ENCODE peak calls at places on chromosome 12, in nine cellular contexts. One of them, this sample, is unnamed.

GRCh38 chr12:107560194-107560905 is 125.2 kb upstream of the PWP1 start:
- DNase-seq in adrenal gland: no peak
- DNase-seq in GM12865: no peak
- DNase-seq in upper lobe of right lung: no peak
- DNase-seq in left ventricle myocardium inferior: no peak
- DNase-seq in lower lobe of right lung: no peak
- DNase-seq in AG04449: no peak
- DNase-seq in foreskin fibroblast: no peak
- DNase-seq in GM23248: no peak
- DNase-seq in this sample: no peak

GRCh38 chr12:93982847-93983315 is 165.5 kb upstream of the PLXNC1 start:
- DNase-seq in upper lobe of right lung: no peak
- DNase-seq in adrenal gland: no peak
- DNase-seq in left ventricle myocardium inferior: no peak
- DNase-seq in foreskin fibroblast: peak
- DNase-seq in AG04449: peak
- DNase-seq in lower lobe of right lung: no peak
- DNase-seq in GM12865: no peak
- DNase-seq in GM23248: peak
- DNase-seq in this sample: peak

GRCh38 chr12:94586589-94587259 is 63.6 kb downstream of the TMCC3 start:
- DNase-seq in upper lobe of right lung: no peak
- DNase-seq in AG04449: no peak
- DNase-seq in GM23248: peak
- DNase-seq in lower lobe of right lung: no peak
- DNase-seq in GM12865: no peak
- DNase-seq in left ventricle myocardium inferior: no peak
- DNase-seq in foreskin fibroblast: no peak
- DNase-seq in adrenal gland: no peak
- DNase-seq in this sample: no peak

GRCh38 chr12:102629262-102629888 is 149.0 kb upstream of the IGF1 start:
- DNase-seq in lower lobe of right lung: no peak
- DNase-seq in adrenal gland: no peak
- DNase-seq in left ventricle myocardium inferior: no peak
- DNase-seq in GM23248: peak
- DNase-seq in AG04449: no peak
- DNase-seq in foreskin fibroblast: peak
- DNase-seq in upper lobe of right lung: no peak
- DNase-seq in GM12865: no peak
- DNase-seq in this sample: no peak

GRCh38 chr12:32989705-32990104 is 93.1 kb upstream of the PKP2 start:
- DNase-seq in adrenal gland: no peak
- DNase-seq in GM12865: no peak
- DNase-seq in GM23248: no peak
- DNase-seq in lower lobe of right lung: no peak
- DNase-seq in upper lobe of right lung: no peak
- DNase-seq in AG04449: no peak
- DNase-seq in foreskin fibroblast: no peak
- DNase-seq in left ventricle myocardium inferior: no peak
- DNase-seq in this sample: peak

GRCh38 chr12:88579572-88579940 is 715 bp downstream of the KITLG start:
- DNase-seq in adrenal gland: no peak
- DNase-seq in upper lobe of right lung: peak
- DNase-seq in left ventricle myocardium inferior: peak
- DNase-seq in foreskin fibroblast: peak
- DNase-seq in GM12865: peak
- DNase-seq in GM23248: peak
- DNase-seq in AG04449: no peak
- DNase-seq in lower lobe of right lung: peak
- DNase-seq in this sample: no peak

GRCh38 chr12:124391340-124392261 is 96.7 kb downstream of the RFLNA start:
- DNase-seq in lower lobe of right lung: peak
- DNase-seq in GM12865: peak
- DNase-seq in foreskin fibroblast: no peak
- DNase-seq in adrenal gland: peak
- DNase-seq in GM23248: peak
- DNase-seq in left ventricle myocardium inferior: peak
- DNase-seq in upper lobe of right lung: peak
- DNase-seq in AG04449: no peak
- DNase-seq in this sample: peak

GRCh38 chr12:89351489-89352241 is 636 bp downstream of the DUSP6 start:
- DNase-seq in GM12865: peak
- DNase-seq in left ventricle myocardium inferior: peak
- DNase-seq in lower lobe of right lung: peak
- DNase-seq in adrenal gland: peak
- DNase-seq in upper lobe of right lung: peak
- DNase-seq in foreskin fibroblast: no peak
- DNase-seq in AG04449: no peak
- DNase-seq in GM23248: peak
- DNase-seq in this sample: no peak

GRCh38 chr12:115998119-115998633 is 279.3 kb downstream of the MED13L start:
- DNase-seq in GM23248: peak
- DNase-seq in lower lobe of right lung: no peak
- DNase-seq in foreskin fibroblast: peak
- DNase-seq in upper lobe of right lung: no peak
- DNase-seq in GM12865: peak
- DNase-seq in adrenal gland: no peak
- DNase-seq in left ventricle myocardium inferior: no peak
- DNase-seq in AG04449: peak
- DNase-seq in this sample: peak

GRCh38 chr12:109358154-109358869 is 10.6 kb downstream of the MYO1H start:
- DNase-seq in adrenal gland: no peak
- DNase-seq in left ventricle myocardium inferior: no peak
- DNase-seq in GM23248: peak
- DNase-seq in AG04449: no peak
- DNase-seq in upper lobe of right lung: no peak
- DNase-seq in foreskin fibroblast: no peak
- DNase-seq in GM12865: peak
- DNase-seq in lower lobe of right lung: no peak
- DNase-seq in this sample: no peak

GRCh38 chr12:101455685-101456084 is 19.5 kb upstream of the SPIC start:
- DNase-seq in left ventricle myocardium inferior: no peak
- DNase-seq in GM12865: no peak
- DNase-seq in adrenal gland: no peak
- DNase-seq in GM23248: no peak
- DNase-seq in upper lobe of right lung: no peak
- DNase-seq in lower lobe of right lung: no peak
- DNase-seq in AG04449: no peak
- DNase-seq in foreskin fibroblast: no peak
- DNase-seq in this sample: no peak

GRCh38 chr12:25752910-25753309 is 199.8 kb upstream of the LMNTD1 start:
- DNase-seq in GM23248: no peak
- DNase-seq in upper lobe of right lung: no peak
- DNase-seq in foreskin fibroblast: no peak
- DNase-seq in GM12865: no peak
- DNase-seq in adrenal gland: no peak
- DNase-seq in left ventricle myocardium inferior: no peak
- DNase-seq in lower lobe of right lung: no peak
- DNase-seq in AG04449: no peak
- DNase-seq in this sample: no peak

GRCh38 chr12:44000309-44000952 is 164.6 kb downstream of the TMEM117 start:
- DNase-seq in GM12865: peak
- DNase-seq in foreskin fibroblast: peak
- DNase-seq in adrenal gland: no peak
- DNase-seq in AG04449: no peak
- DNase-seq in upper lobe of right lung: no peak
- DNase-seq in GM23248: peak
- DNase-seq in left ventricle myocardium inferior: no peak
- DNase-seq in lower lobe of right lung: no peak
- DNase-seq in this sample: peak

GRCh38 chr12:86331012-86331411 is 74.8 kb upstream of the MGAT4C start:
- DNase-seq in upper lobe of right lung: no peak
- DNase-seq in GM12865: no peak
- DNase-seq in left ventricle myocardium inferior: no peak
- DNase-seq in foreskin fibroblast: no peak
- DNase-seq in GM23248: no peak
- DNase-seq in lower lobe of right lung: no peak
- DNase-seq in AG04449: no peak
- DNase-seq in adrenal gland: no peak
- DNase-seq in this sample: no peak

GRCh38 chr12:3168775-3169221 is 91.6 kb downstream of the TSPAN9 start:
- DNase-seq in left ventricle myocardium inferior: no peak
- DNase-seq in upper lobe of right lung: no peak
- DNase-seq in lower lobe of right lung: no peak
- DNase-seq in AG04449: peak
- DNase-seq in GM23248: peak
- DNase-seq in foreskin fibroblast: peak
- DNase-seq in GM12865: no peak
- DNase-seq in adrenal gland: peak
- DNase-seq in this sample: peak

GRCh38 chr12:40013847-40014246 is 92.0 kb downstream of the SLC2A13 start:
- DNase-seq in foreskin fibroblast: no peak
- DNase-seq in AG04449: no peak
- DNase-seq in upper lobe of right lung: no peak
- DNase-seq in GM23248: peak
- DNase-seq in lower lobe of right lung: no peak
- DNase-seq in adrenal gland: no peak
- DNase-seq in GM12865: no peak
- DNase-seq in left ventricle myocardium inferior: no peak
- DNase-seq in this sample: no peak

GRCh38 chr12:40012709-40013108 is 93.2 kb downstream of the SLC2A13 start:
- DNase-seq in GM23248: peak
- DNase-seq in upper lobe of right lung: no peak
- DNase-seq in foreskin fibroblast: no peak
- DNase-seq in left ventricle myocardium inferior: no peak
- DNase-seq in GM12865: no peak
- DNase-seq in adrenal gland: no peak
- DNase-seq in AG04449: no peak
- DNase-seq in lower lobe of right lung: no peak
- DNase-seq in this sample: no peak

GRCh38 chr12:40013292-40013691 is 92.6 kb downstream of the SLC2A13 start:
- DNase-seq in foreskin fibroblast: no peak
- DNase-seq in upper lobe of right lung: no peak
- DNase-seq in lower lobe of right lung: no peak
- DNase-seq in adrenal gland: no peak
- DNase-seq in AG04449: no peak
- DNase-seq in GM23248: no peak
- DNase-seq in left ventricle myocardium inferior: no peak
- DNase-seq in GM12865: no peak
- DNase-seq in this sample: no peak

GRCh38 chr12:40010899-40011774 is 94.7 kb downstream of the SLC2A13 start:
- DNase-seq in upper lobe of right lung: no peak
- DNase-seq in GM23248: peak
- DNase-seq in GM12865: peak
- DNase-seq in adrenal gland: peak
- DNase-seq in lower lobe of right lung: no peak
- DNase-seq in AG04449: peak
- DNase-seq in foreskin fibroblast: peak
- DNase-seq in left ventricle myocardium inferior: no peak
- DNase-seq in this sample: peak

GRCh38 chr12:40011775-40012129 is 94.1 kb downstream of the SLC2A13 start:
- DNase-seq in adrenal gland: no peak
- DNase-seq in AG04449: no peak
- DNase-seq in lower lobe of right lung: no peak
- DNase-seq in left ventricle myocardium inferior: no peak
- DNase-seq in upper lobe of right lung: no peak
- DNase-seq in GM12865: no peak
- DNase-seq in GM23248: no peak
- DNase-seq in foreskin fibroblast: no peak
- DNase-seq in this sample: no peak
- H3K4me3 ChIP-seq in adrenal gland: peak
- H3K4me3 ChIP-seq in AG04449: no peak
- H3K4me3 ChIP-seq in lower lobe of right lung: peak
- H3K4me3 ChIP-seq in left ventricle myocardium inferior: peak
- H3K4me3 ChIP-seq in upper lobe of right lung: peak
- H3K4me3 ChIP-seq in GM12865: no peak
- H3K4me3 ChIP-seq in GM23248: peak
- H3K4me3 ChIP-seq in foreskin fibroblast: no peak
- H3K4me3 ChIP-seq in this sample: no peak

GRCh38 chr12:39145175-39145999 is 240.0 kb upstream of the CPNE8 start:
- DNase-seq in lower lobe of right lung: peak
- DNase-seq in foreskin fibroblast: no peak
- DNase-seq in AG04449: no peak
- DNase-seq in GM23248: peak
- DNase-seq in upper lobe of right lung: peak
- DNase-seq in left ventricle myocardium inferior: peak
- DNase-seq in adrenal gland: no peak
- DNase-seq in GM12865: no peak
- DNase-seq in this sample: no peak

DNA sequence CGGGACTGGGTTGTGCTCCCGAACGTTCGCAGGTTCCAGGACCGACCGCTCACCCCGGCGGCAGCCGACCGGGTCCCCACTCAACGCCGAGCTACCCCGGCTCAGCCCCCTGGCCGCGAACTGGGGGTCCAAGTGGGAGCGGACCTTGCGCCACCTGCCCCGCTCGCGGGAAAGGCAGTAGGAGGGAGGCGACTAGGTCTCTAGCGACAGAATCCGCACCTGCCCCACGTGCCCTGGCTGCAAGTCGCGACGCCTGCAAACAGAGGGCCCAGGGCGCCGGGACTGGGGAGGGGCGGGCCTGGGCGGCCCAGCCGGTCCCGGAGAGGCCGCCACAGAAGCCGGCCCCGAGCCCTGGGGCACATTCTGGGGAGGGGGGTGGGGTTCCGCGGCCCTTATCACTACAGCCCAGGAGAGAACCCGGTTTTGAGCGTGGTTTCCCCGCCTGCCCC is 239.2 kb upstream of the CPNE8 start:
- DNase-seq in GM23248: no peak
- DNase-seq in AG04449: no peak
- DNase-seq in left ventricle myocardium inferior: no peak
- DNase-seq in GM12865: no peak
- DNase-seq in adrenal gland: no peak
- DNase-seq in lower lobe of right lung: no peak
- DNase-seq in upper lobe of right lung: no peak
- DNase-seq in foreskin fibroblast: no peak
- DNase-seq in this sample: no peak
- H3K4me3 ChIP-seq in GM23248: no peak
- H3K4me3 ChIP-seq in AG04449: no peak
- H3K4me3 ChIP-seq in left ventricle myocardium inferior: peak
- H3K4me3 ChIP-seq in GM12865: no peak
- H3K4me3 ChIP-seq in adrenal gland: peak
- H3K4me3 ChIP-seq in lower lobe of right lung: peak
- H3K4me3 ChIP-seq in upper lobe of right lung: peak
- H3K4me3 ChIP-seq in foreskin fibroblast: no peak
- H3K4me3 ChIP-seq in this sample: peak

GRCh38 chr12:55720071-55720564 is at the start of gene RDH5:
- DNase-seq in upper lobe of right lung: no peak
- DNase-seq in foreskin fibroblast: peak
- DNase-seq in left ventricle myocardium inferior: peak
- DNase-seq in AG04449: no peak
- DNase-seq in adrenal gland: peak
- DNase-seq in GM12865: no peak
- DNase-seq in GM23248: peak
- DNase-seq in lower lobe of right lung: no peak
- DNase-seq in this sample: peak
- H3K4me3 ChIP-seq in upper lobe of right lung: no peak
- H3K4me3 ChIP-seq in foreskin fibroblast: no peak
- H3K4me3 ChIP-seq in left ventricle myocardium inferior: peak
- H3K4me3 ChIP-seq in AG04449: peak
- H3K4me3 ChIP-seq in adrenal gland: no peak
- H3K4me3 ChIP-seq in GM12865: no peak
- H3K4me3 ChIP-seq in GM23248: peak
- H3K4me3 ChIP-seq in lower lobe of right lung: no peak
- H3K4me3 ChIP-seq in this sample: no peak

DNA sequence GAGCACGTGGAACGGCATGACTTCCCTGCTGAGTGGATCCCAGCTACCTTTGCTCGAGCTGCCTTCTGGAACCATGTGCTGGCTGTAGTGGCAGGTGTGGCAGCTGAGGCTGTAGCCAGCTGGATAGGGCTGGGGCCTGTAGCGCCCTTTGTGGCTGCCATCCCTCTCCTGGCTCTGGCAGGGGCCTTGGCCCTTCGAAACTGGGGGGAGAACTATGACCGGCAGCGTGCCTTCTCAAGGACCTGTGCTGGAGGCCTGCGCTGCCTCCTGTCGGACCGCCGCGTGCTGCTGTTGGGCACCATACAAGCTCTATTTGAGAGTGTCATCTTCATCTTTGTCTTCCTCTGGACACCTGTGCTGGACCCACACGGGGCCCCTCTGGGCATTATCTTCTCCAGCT is 14.8 kb upstream of the ESPL1 start:
- DNase-seq in upper lobe of right lung: peak
- DNase-seq in adrenal gland: no peak
- DNase-seq in GM23248: no peak
- DNase-seq in AG04449: no peak
- DNase-seq in GM12865: no peak
- DNase-seq in left ventricle myocardium inferior: no peak
- DNase-seq in lower lobe of right lung: no peak
- DNase-seq in foreskin fibroblast: no peak
- DNase-seq in this sample: no peak
- H3K4me3 ChIP-seq in upper lobe of right lung: peak
- H3K4me3 ChIP-seq in adrenal gland: no peak
- H3K4me3 ChIP-seq in GM23248: peak
- H3K4me3 ChIP-seq in AG04449: peak
- H3K4me3 ChIP-seq in GM12865: no peak
- H3K4me3 ChIP-seq in left ventricle myocardium inferior: peak
- H3K4me3 ChIP-seq in lower lobe of right lung: peak
- H3K4me3 ChIP-seq in foreskin fibroblast: peak
- H3K4me3 ChIP-seq in this sample: no peak

This sample was measured in bronchial epithelial cell.